ENCODE peak calls at places on chromosome 17, in ten cellular contexts. One of them, this sample, is unnamed.

GRCh38 chr17:67628580-67629013 is 89.1 kb upstream of the NOL11 start:
- DNase-seq in M059J: peak
- DNase-seq in NAMALWA: peak
- DNase-seq in stimulated activated CD4-positive, alpha-beta T cell treated with anti-CD3 and anti-CD28 coated beads, Interleukin-1b, Interleukin-23, amount 100 ng/mL, for 24 hours: no peak
- DNase-seq in GM03348: no peak
- DNase-seq in HCT116: no peak
- DNase-seq in stimulated activated CD8-positive, alpha-beta memory T cell treated with anti-CD3 and anti-CD28 coated beads, Interleukin-2, amount 100 ng/mL, for 1 hour: no peak
- DNase-seq in NCI-H748 treated with DMSO at 0.1 percent for 48 hours: no peak
- DNase-seq in stimulated activated naive CD4-positive, alpha-beta T cell treated with Interleukin-2 at 50 U/mL for 16 hours: no peak
- DNase-seq in H54: no peak
- DNase-seq in this sample: no peak

GRCh38 chr17:171871-172270 is 9.6 kb downstream of the DOC2B start:
- DNase-seq in GM03348: no peak
- DNase-seq in NCI-H748 treated with DMSO at 0.1 percent for 48 hours: no peak
- DNase-seq in M059J: no peak
- DNase-seq in H54: no peak
- DNase-seq in NAMALWA: no peak
- DNase-seq in stimulated activated naive CD4-positive, alpha-beta T cell treated with Interleukin-2 at 50 U/mL for 16 hours: no peak
- DNase-seq in stimulated activated CD8-positive, alpha-beta memory T cell treated with anti-CD3 and anti-CD28 coated beads, Interleukin-2, amount 100 ng/mL, for 1 hour: no peak
- DNase-seq in HCT116: no peak
- DNase-seq in stimulated activated CD4-positive, alpha-beta T cell treated with anti-CD3 and anti-CD28 coated beads, Interleukin-1b, Interleukin-23, amount 100 ng/mL, for 24 hours: no peak
- DNase-seq in this sample: no peak

GRCh38 chr17:81910840-81911276 is 341 bp downstream of the PCYT2 start:
- DNase-seq in NCI-H748 treated with DMSO at 0.1 percent for 48 hours: no peak
- DNase-seq in H54: peak
- DNase-seq in NAMALWA: no peak
- DNase-seq in stimulated activated CD8-positive, alpha-beta memory T cell treated with anti-CD3 and anti-CD28 coated beads, Interleukin-2, amount 100 ng/mL, for 1 hour: no peak
- DNase-seq in stimulated activated CD4-positive, alpha-beta T cell treated with anti-CD3 and anti-CD28 coated beads, Interleukin-1b, Interleukin-23, amount 100 ng/mL, for 24 hours: no peak
- DNase-seq in stimulated activated naive CD4-positive, alpha-beta T cell treated with Interleukin-2 at 50 U/mL for 16 hours: peak
- DNase-seq in HCT116: no peak
- DNase-seq in GM03348: no peak
- DNase-seq in M059J: no peak
- DNase-seq in this sample: no peak

GRCh38 chr17:79721993-79722671 is 8.6 kb upstream of the ENPP7 start:
- DNase-seq in NCI-H748 treated with DMSO at 0.1 percent for 48 hours: no peak
- DNase-seq in NAMALWA: peak
- DNase-seq in H54: no peak
- DNase-seq in GM03348: no peak
- DNase-seq in stimulated activated CD4-positive, alpha-beta T cell treated with anti-CD3 and anti-CD28 coated beads, Interleukin-1b, Interleukin-23, amount 100 ng/mL, for 24 hours: no peak
- DNase-seq in stimulated activated CD8-positive, alpha-beta memory T cell treated with anti-CD3 and anti-CD28 coated beads, Interleukin-2, amount 100 ng/mL, for 1 hour: no peak
- DNase-seq in stimulated activated naive CD4-positive, alpha-beta T cell treated with Interleukin-2 at 50 U/mL for 16 hours: no peak
- DNase-seq in HCT116: no peak
- DNase-seq in M059J: peak
- DNase-seq in this sample: no peak

GRCh38 chr17:63558441-63558840 is 8.2 kb downstream of the DCAF7 start:
- DNase-seq in HCT116: no peak
- DNase-seq in stimulated activated CD4-positive, alpha-beta T cell treated with anti-CD3 and anti-CD28 coated beads, Interleukin-1b, Interleukin-23, amount 100 ng/mL, for 24 hours: no peak
- DNase-seq in M059J: no peak
- DNase-seq in NAMALWA: no peak
- DNase-seq in H54: no peak
- DNase-seq in NCI-H748 treated with DMSO at 0.1 percent for 48 hours: no peak
- DNase-seq in stimulated activated CD8-positive, alpha-beta memory T cell treated with anti-CD3 and anti-CD28 coated beads, Interleukin-2, amount 100 ng/mL, for 1 hour: no peak
- DNase-seq in GM03348: no peak
- DNase-seq in stimulated activated naive CD4-positive, alpha-beta T cell treated with Interleukin-2 at 50 U/mL for 16 hours: no peak
- DNase-seq in this sample: no peak

GRCh38 chr17:66805567-66805966 is 29.4 kb upstream of the CACNG5 start:
- DNase-seq in stimulated activated CD4-positive, alpha-beta T cell treated with anti-CD3 and anti-CD28 coated beads, Interleukin-1b, Interleukin-23, amount 100 ng/mL, for 24 hours: no peak
- DNase-seq in NAMALWA: no peak
- DNase-seq in H54: no peak
- DNase-seq in M059J: no peak
- DNase-seq in stimulated activated naive CD4-positive, alpha-beta T cell treated with Interleukin-2 at 50 U/mL for 16 hours: no peak
- DNase-seq in NCI-H748 treated with DMSO at 0.1 percent for 48 hours: no peak
- DNase-seq in stimulated activated CD8-positive, alpha-beta memory T cell treated with anti-CD3 and anti-CD28 coated beads, Interleukin-2, amount 100 ng/mL, for 1 hour: no peak
- DNase-seq in HCT116: no peak
- DNase-seq in GM03348: no peak
- DNase-seq in this sample: peak

GRCh38 chr17:33201255-33201654 is 91.8 kb downstream of the ASIC2 start:
- DNase-seq in M059J: no peak
- DNase-seq in NCI-H748 treated with DMSO at 0.1 percent for 48 hours: no peak
- DNase-seq in H54: no peak
- DNase-seq in NAMALWA: peak
- DNase-seq in stimulated activated naive CD4-positive, alpha-beta T cell treated with Interleukin-2 at 50 U/mL for 16 hours: no peak
- DNase-seq in HCT116: no peak
- DNase-seq in GM03348: no peak
- DNase-seq in stimulated activated CD8-positive, alpha-beta memory T cell treated with anti-CD3 and anti-CD28 coated beads, Interleukin-2, amount 100 ng/mL, for 1 hour: no peak
- DNase-seq in stimulated activated CD4-positive, alpha-beta T cell treated with anti-CD3 and anti-CD28 coated beads, Interleukin-1b, Interleukin-23, amount 100 ng/mL, for 24 hours: no peak
- DNase-seq in this sample: no peak

GRCh38 chr17:79160980-79161621 is 86.5 kb downstream of the ENGASE start:
- DNase-seq in stimulated activated naive CD4-positive, alpha-beta T cell treated with Interleukin-2 at 50 U/mL for 16 hours: no peak
- DNase-seq in NAMALWA: peak
- DNase-seq in HCT116: no peak
- DNase-seq in stimulated activated CD4-positive, alpha-beta T cell treated with anti-CD3 and anti-CD28 coated beads, Interleukin-1b, Interleukin-23, amount 100 ng/mL, for 24 hours: no peak
- DNase-seq in GM03348: no peak
- DNase-seq in stimulated activated CD8-positive, alpha-beta memory T cell treated with anti-CD3 and anti-CD28 coated beads, Interleukin-2, amount 100 ng/mL, for 1 hour: no peak
- DNase-seq in H54: no peak
- DNase-seq in M059J: no peak
- DNase-seq in NCI-H748 treated with DMSO at 0.1 percent for 48 hours: no peak
- DNase-seq in this sample: no peak

GRCh38 chr17:60139438-60140285 is 10.1 kb upstream of the CA4 start:
- DNase-seq in HCT116: peak
- DNase-seq in NAMALWA: no peak
- DNase-seq in M059J: peak
- DNase-seq in GM03348: peak
- DNase-seq in H54: no peak
- DNase-seq in stimulated activated naive CD4-positive, alpha-beta T cell treated with Interleukin-2 at 50 U/mL for 16 hours: peak
- DNase-seq in NCI-H748 treated with DMSO at 0.1 percent for 48 hours: no peak
- DNase-seq in stimulated activated CD8-positive, alpha-beta memory T cell treated with anti-CD3 and anti-CD28 coated beads, Interleukin-2, amount 100 ng/mL, for 1 hour: peak
- DNase-seq in stimulated activated CD4-positive, alpha-beta T cell treated with anti-CD3 and anti-CD28 coated beads, Interleukin-1b, Interleukin-23, amount 100 ng/mL, for 24 hours: peak
- DNase-seq in this sample: no peak

GRCh38 chr17:45440161-45440859 is 7.6 kb upstream of the ARHGAP27 start:
- DNase-seq in stimulated activated CD4-positive, alpha-beta T cell treated with anti-CD3 and anti-CD28 coated beads, Interleukin-1b, Interleukin-23, amount 100 ng/mL, for 24 hours: no peak
- DNase-seq in M059J: no peak
- DNase-seq in stimulated activated CD8-positive, alpha-beta memory T cell treated with anti-CD3 and anti-CD28 coated beads, Interleukin-2, amount 100 ng/mL, for 1 hour: no peak
- DNase-seq in HCT116: no peak
- DNase-seq in GM03348: peak
- DNase-seq in NCI-H748 treated with DMSO at 0.1 percent for 48 hours: no peak
- DNase-seq in stimulated activated naive CD4-positive, alpha-beta T cell treated with Interleukin-2 at 50 U/mL for 16 hours: no peak
- DNase-seq in NAMALWA: peak
- DNase-seq in H54: no peak
- DNase-seq in this sample: peak

GRCh38 chr17:235831-236640 is 54.6 kb upstream of the DOC2B start:
- DNase-seq in HCT116: no peak
- DNase-seq in stimulated activated CD8-positive, alpha-beta memory T cell treated with anti-CD3 and anti-CD28 coated beads, Interleukin-2, amount 100 ng/mL, for 1 hour: no peak
- DNase-seq in M059J: no peak
- DNase-seq in stimulated activated naive CD4-positive, alpha-beta T cell treated with Interleukin-2 at 50 U/mL for 16 hours: no peak
- DNase-seq in H54: no peak
- DNase-seq in GM03348: no peak
- DNase-seq in NAMALWA: no peak
- DNase-seq in NCI-H748 treated with DMSO at 0.1 percent for 48 hours: no peak
- DNase-seq in stimulated activated CD4-positive, alpha-beta T cell treated with anti-CD3 and anti-CD28 coated beads, Interleukin-1b, Interleukin-23, amount 100 ng/mL, for 24 hours: no peak
- DNase-seq in this sample: no peak

GRCh38 chr17:1312261-1312870 is 32.9 kb downstream of the TRARG1 start:
- DNase-seq in stimulated activated CD4-positive, alpha-beta T cell treated with anti-CD3 and anti-CD28 coated beads, Interleukin-1b, Interleukin-23, amount 100 ng/mL, for 24 hours: no peak
- DNase-seq in H54: no peak
- DNase-seq in stimulated activated CD8-positive, alpha-beta memory T cell treated with anti-CD3 and anti-CD28 coated beads, Interleukin-2, amount 100 ng/mL, for 1 hour: no peak
- DNase-seq in GM03348: no peak
- DNase-seq in stimulated activated naive CD4-positive, alpha-beta T cell treated with Interleukin-2 at 50 U/mL for 16 hours: no peak
- DNase-seq in HCT116: no peak
- DNase-seq in NCI-H748 treated with DMSO at 0.1 percent for 48 hours: peak
- DNase-seq in NAMALWA: peak
- DNase-seq in M059J: no peak
- DNase-seq in this sample: no peak

GRCh38 chr17:43403846-43404245 is 5.1 kb downstream of the ARL4D start:
- DNase-seq in stimulated activated naive CD4-positive, alpha-beta T cell treated with Interleukin-2 at 50 U/mL for 16 hours: no peak
- DNase-seq in H54: no peak
- DNase-seq in M059J: no peak
- DNase-seq in HCT116: no peak
- DNase-seq in GM03348: no peak
- DNase-seq in NAMALWA: no peak
- DNase-seq in stimulated activated CD4-positive, alpha-beta T cell treated with anti-CD3 and anti-CD28 coated beads, Interleukin-1b, Interleukin-23, amount 100 ng/mL, for 24 hours: no peak
- DNase-seq in stimulated activated CD8-positive, alpha-beta memory T cell treated with anti-CD3 and anti-CD28 coated beads, Interleukin-2, amount 100 ng/mL, for 1 hour: no peak
- DNase-seq in NCI-H748 treated with DMSO at 0.1 percent for 48 hours: no peak
- DNase-seq in this sample: no peak

This sample was measured in NCI-H510A.